ENCODE peak calls at places on chromosome 9, in five cellular contexts. G is MM.1S, S is bronchial epithelial cell, H is astrocyte of the spinal cord, A is Peyer's patch. P is an unnamed sample.

GRCh38 chr9:95385521-95385920 is 68.0 kb upstream of the FANCC start:
- DNase-seq in A (no peak), G (no peak), S (no peak), H (no peak), P (no peak)

GRCh38 chr9:114487607-114488300 is 17.5 kb downstream of the WHRN start:
- DNase-seq in G (peak; percentile 72), A (peak; percentile 60), S (peak; percentile 61), H (peak; percentile 72), P (no peak)

GRCh38 chr9:124242331-124243194 is 15.2 kb upstream of the NEK6 start:
- DNase-seq in A (no peak), S (no peak), H (peak; percentile 36), G (no peak), P (no peak)

GRCh38 chr9:91948423-91949292 is 1.4 kb downstream of the ROR2 start:
- DNase-seq in A (no peak), S (peak; percentile 44), G (peak; percentile 77), H (no peak), P (no peak)

GRCh38 chr9:69104830-69105527 is 69.1 kb upstream of the TJP2 start:
- DNase-seq in G (peak; percentile 74), S (peak; percentile 77), H (no peak), A (no peak), P (no peak)

GRCh38 chr9:128587453-128587852 is 35.1 kb downstream of the SPTAN1 start:
- DNase-seq in S (no peak), G (peak; percentile 92), A (no peak), H (no peak), P (no peak)

GRCh38 chr9:78371981-78372380 is 75.1 kb downstream of the PSAT1 start:
- DNase-seq in G (no peak), H (no peak), A (no peak), S (no peak), P (no peak)

GRCh38 chr9:8869812-8870211 is 1070.2 kb upstream of the DMAC1 start:
- DNase-seq in S (no peak), G (no peak), H (no peak), A (no peak), P (no peak)

GRCh38 chr9:128713941-128714573 is 9.9 kb downstream of the ZDHHC12 start:
- DNase-seq in A (no peak), H (no peak), G (no peak), S (no peak), P (no peak)

GRCh38 chr9:124834586-124834985 is 18.7 kb upstream of the WDR38 start:
- DNase-seq in A (no peak), H (peak; percentile 77), S (peak; percentile 96), G (no peak), P (no peak)

GRCh38 chr9:35051069-35051967 is 21.1 kb downstream of the VCP start:
- DNase-seq in S (peak; percentile 42), G (peak; percentile 41), H (peak; percentile 49), A (peak; percentile 35), P (no peak)

GRCh38 chr9:78118742-78119473 is 87.3 kb upstream of the GNAQ start:
- DNase-seq in G (no peak), S (peak; percentile 95), H (peak; percentile 16), A (no peak), P (no peak)

GRCh38 chr9:68690088-68690487 is 15.0 kb upstream of the PIP5K1B start:
- DNase-seq in S (peak; percentile 4), G (no peak), A (no peak), H (no peak), P (no peak)

GRCh38 chr9:124347968-124348358 is 67.3 kb downstream of the PSMB7 start:
- DNase-seq in A (no peak), G (no peak), H (no peak), S (no peak), P (no peak)

GRCh38 chr9:112705773-112706427 is 12.0 kb downstream of the INIP start:
- DNase-seq in G (no peak), S (peak; percentile 38), H (peak; percentile 65), A (no peak), P (no peak)

GRCh38 chr9:134858051-134858841 is 22.4 kb upstream of the FCN2 start:
- DNase-seq in A (no peak), S (no peak), G (no peak), H (peak; percentile 38), P (no peak)

GRCh38 chr9:92292338-92293074 is 991 bp downstream of the IARS1 start:
- DNase-seq in G (no peak), H (no peak), A (no peak), S (peak; percentile 80), P (no peak)

GRCh38 chr9:93300175-93300572 is 116.2 kb downstream of the WNK2 start:
- DNase-seq in S (no peak), A (peak; percentile 7), G (no peak), H (no peak), P (no peak)

GRCh38 chr9:97468658-97469448 is 32.6 kb upstream of the TMOD1 start:
- DNase-seq in H (peak; percentile 69), A (peak; percentile 24), S (peak; percentile 44), G (peak; percentile 72), P (no peak)

GRCh38 chr9:20304001-20304400 is 318.3 kb downstream of the MLLT3 start:
- DNase-seq in S (no peak), G (no peak), H (no peak), A (no peak), P (no peak)

GRCh38 chr9:98518556-98518955 is 190.2 kb downstream of the GABBR2 start:
- DNase-seq in G (no peak), S (no peak), H (no peak), A (no peak), P (no peak)

GRCh38 chr9:137757139-137757538 is 120.4 kb upstream of the CACNA1B start:
- DNase-seq in S (no peak), G (no peak), A (no peak), H (no peak), P (no peak)

GRCh38 chr9:134136117-134136996 is 475 bp downstream of the WDR5 start:
- DNase-seq in G (peak; percentile 7), A (no peak), H (peak; percentile 12), S (no peak), P (no peak)

GRCh38 chr9:93574091-93574899 is 2.1 kb upstream of the PHF2 start:
- DNase-seq in S (no peak), G (no peak), A (no peak), H (no peak), P (no peak)

GRCh38 chr9:112863781-112864180 is 26.9 kb downstream of the SLC46A2 start:
- DNase-seq in S (no peak), H (no peak), G (no peak), A (no peak), P (no peak)

GRCh38 chr9:80093695-80094094 is 521.9 kb downstream of the TLE4 start:
- DNase-seq in G (no peak), S (no peak), A (no peak), H (no peak), P (no peak)

DNA sequence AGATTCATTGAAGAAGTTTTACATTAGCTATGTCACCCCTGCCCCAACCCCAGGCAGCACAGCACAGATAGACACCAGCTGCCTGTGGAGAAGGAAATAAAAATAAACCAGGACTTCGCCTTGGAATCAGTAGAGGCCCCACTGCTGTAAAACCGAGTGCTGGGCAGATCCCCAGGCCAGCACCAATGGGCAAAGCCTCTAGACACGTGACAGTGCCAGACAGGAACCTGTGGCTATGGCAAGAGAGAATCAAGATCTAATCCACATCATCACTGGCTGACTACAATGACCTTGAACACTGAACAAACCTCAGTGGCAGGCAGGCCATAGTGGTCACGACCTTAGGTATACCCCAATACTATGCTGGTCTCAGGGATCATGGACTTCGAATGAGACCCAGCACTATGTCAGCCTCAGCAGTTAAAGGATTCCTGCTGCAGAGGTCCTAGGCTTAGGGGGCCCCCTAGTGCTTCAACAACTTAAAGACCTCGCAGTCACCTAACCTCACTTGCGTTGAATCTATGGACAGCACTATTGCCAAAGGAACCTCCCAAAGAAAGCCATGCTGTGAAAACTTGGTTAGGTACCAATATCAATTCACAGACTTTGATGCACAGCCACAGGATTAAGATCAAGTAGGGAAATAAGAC is 2118.6 kb upstream of the C9orf72 start:
- DNase-seq in H (peak; percentile 35), S (peak; percentile 50), G (peak; percentile 15), A (no peak), P (no peak)
- TF ChIP-seq CTCF in H (peak; percentile 50), S (peak; percentile 60), G (peak; percentile 28), A (no peak), P (no peak)

GRCh38 chr9:132040808-132041207 is 38.9 kb downstream of the MED27 start:
- DNase-seq in A (no peak), H (no peak), S (no peak), G (no peak), P (no peak)

GRCh38 chr9:132043708-132044107 is 36.0 kb downstream of the MED27 start:
- DNase-seq in G (no peak), A (no peak), H (no peak), S (no peak), P (no peak)

GRCh38 chr9:132044176-132044880 is 35.3 kb downstream of the MED27 start:
- DNase-seq in S (no peak), H (no peak), G (no peak), A (no peak), P (no peak)

GRCh38 chr9:132041825-132042224 is 37.8 kb downstream of the MED27 start:
- DNase-seq in A (no peak), S (no peak), H (no peak), G (no peak), P (no peak)

DNA sequence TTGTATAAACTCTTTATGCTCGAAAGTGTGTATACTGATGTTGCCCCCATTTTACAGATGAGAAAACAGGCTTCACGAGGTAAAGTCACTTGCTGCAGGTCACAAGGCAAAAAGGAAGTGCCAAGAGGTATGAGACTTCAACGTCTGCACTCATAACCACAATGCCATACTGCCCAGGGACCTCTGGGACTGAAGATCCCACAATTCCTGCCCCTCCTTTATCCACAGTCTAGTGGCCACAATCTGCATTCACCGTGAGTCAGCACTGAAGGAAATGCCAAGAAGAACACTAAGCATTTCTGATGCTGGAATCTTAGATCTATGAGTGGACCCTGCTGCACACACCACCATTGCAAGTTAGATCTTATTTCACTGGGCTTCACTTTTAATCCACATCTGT is 37.3 kb downstream of the MED27 start:
- DNase-seq in A (no peak), G (no peak), S (peak; percentile 84), H (peak; percentile 94), P (no peak)
- TF ChIP-seq CTCF in A (no peak), G (no peak), S (no peak), H (no peak), P (no peak)

DNA sequence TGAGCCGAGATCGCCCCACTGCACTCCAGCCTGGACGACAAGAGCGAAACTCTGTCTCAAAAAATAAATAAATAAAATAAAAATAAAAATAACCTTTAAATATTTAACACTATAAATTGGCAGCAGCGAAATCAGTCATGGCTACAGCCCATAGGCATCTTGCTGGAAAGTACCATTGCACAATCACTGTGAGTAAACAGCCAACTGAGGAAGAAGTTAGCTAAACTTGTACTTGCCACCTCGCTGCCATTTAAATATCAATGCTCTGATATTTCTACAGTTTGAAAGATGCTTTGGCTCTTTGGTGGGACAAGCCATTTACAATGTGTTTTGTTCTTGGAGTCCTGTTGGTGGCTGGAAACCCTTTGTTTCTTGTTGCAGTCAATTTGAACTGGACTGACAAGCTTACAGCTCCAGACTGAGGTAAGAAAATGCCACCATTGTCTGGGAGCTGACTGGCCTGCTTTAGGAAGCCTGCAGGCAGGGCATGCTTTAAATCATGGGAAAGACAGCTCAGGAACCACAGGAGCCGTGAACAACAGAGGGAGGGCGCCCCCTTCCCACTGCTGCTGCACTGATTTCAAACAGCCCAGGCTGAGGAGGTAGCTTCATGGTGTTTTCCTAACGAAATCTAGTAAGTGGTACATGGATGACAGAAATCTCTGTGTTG is 322.8 kb upstream of the RFX3 start:
- DNase-seq in A (no peak), S (peak; percentile 80), G (no peak), H (peak; percentile 26), P (no peak)
- TF ChIP-seq CTCF in A (no peak), S (no peak), G (no peak), H (peak; percentile 34), P (no peak)

GRCh38 chr9:7656648-7657047 is 142.9 kb downstream of the DMAC1 start:
- DNase-seq in S (peak; percentile 29), A (no peak), G (no peak), H (peak; percentile 38), P (no peak)

GRCh38 chr9:7659766-7660165 is 139.8 kb downstream of the DMAC1 start:
- DNase-seq in H (no peak), A (no peak), G (no peak), S (no peak), P (no peak)
- TF ChIP-seq CTCF in H (no peak), A (no peak), G (no peak), S (no peak), P (no peak)

P was measured in activated B cell treated with CpG ODN at 0.5 μM for 24 hours.